ENCODE peak calls at places on chromosome 21, in ten cellular contexts. L is endothelial cell of umbilical vein; F is transverse colon; A is lower lobe of right lung; R is left ventricle myocardium inferior; B is CD4-positive, alpha-beta memory T cell; K is CD8-positive, alpha-beta T cell; O is right atrium auricular region; Z is heart right ventricle; V is mammary epithelial cell. X is an unnamed sample.
A peak's percentile ranks its signal among the peaks of the same experiment; 100 is the strongest.

GRCh38 chr21:18245493-18245967 is 897 bp downstream of the CHODL start:
- DNase-seq in F (no peak), R (no peak), A (no peak), K (no peak), V (no peak), B (no peak), L (no peak), Z (no peak), O (no peak), X (no peak)

GRCh38 chr21:25647632-25648031 is 8.6 kb downstream of the JAM2 start:
- DNase-seq in Z (no peak), F (no peak), R (no peak), V (no peak), O (no peak), K (no peak), A (no peak), B (no peak), L (no peak), X (no peak)

GRCh38 chr21:26332873-26333272 is 162.3 kb upstream of the APP start:
- DNase-seq in R (no peak), B (no peak), L (no peak), K (no peak), A (no peak), V (peak; percentile 82), F (no peak), Z (no peak), O (no peak), X (no peak)

GRCh38 chr21:29669416-29669815 is 270.4 kb downstream of the GRIK1 start:
- DNase-seq in V (no peak), F (no peak), B (no peak), L (no peak), R (no peak), Z (no peak), A (no peak), O (no peak), K (no peak), X (no peak)

GRCh38 chr21:28253378-28253777 is 739.3 kb downstream of the LTN1 start:
- DNase-seq in K (no peak), Z (no peak), O (no peak), B (no peak), L (no peak), V (peak; percentile 34), R (no peak), F (no peak), A (no peak), X (no peak)

GRCh38 chr21:42183374-42184266 is 35.3 kb upstream of the ABCG1 start:
- DNase-seq in A (no peak), V (no peak), L (no peak), F (no peak), K (no peak), Z (no peak), O (peak; percentile 2), B (no peak), R (no peak), X (no peak)

GRCh38 chr21:36166705-36167104 is 10.1 kb downstream of the DOP1B start:
- DNase-seq in F (peak; percentile 34), R (no peak), V (no peak), A (no peak), Z (no peak), B (no peak), K (no peak), L (no peak), O (no peak), X (no peak)

GRCh38 chr21:26159869-26160268 is 10.7 kb downstream of the APP start:
- DNase-seq in O (no peak), A (no peak), R (no peak), L (no peak), Z (no peak), F (no peak), K (no peak), B (no peak), V (no peak), X (no peak)

GRCh38 chr21:26405071-26405470 is 168.0 kb downstream of the CYYR1 start:
- DNase-seq in O (no peak), L (peak; percentile 8), B (no peak), A (no peak), K (no peak), Z (no peak), R (no peak), F (no peak), V (peak; percentile 30), X (no peak)

GRCh38 chr21:29691616-29692491 is 247.9 kb downstream of the GRIK1 start:
- DNase-seq in L (no peak), O (no peak), V (no peak), A (no peak), Z (no peak), R (no peak), B (no peak), F (no peak), K (no peak), X (no peak)

GRCh38 chr21:45019076-45019886 is 55.1 kb upstream of the ADARB1 start:
- DNase-seq in F (peak; percentile 8), Z (no peak), B (no peak), V (no peak), L (no peak), O (no peak), R (peak; percentile 29), K (no peak), A (peak; percentile 48), X (no peak)
- H3K4me1 ChIP-seq in F (no peaks in the 10 kb centered on the region), Z (peaks cover 33% of the 10 kb centered on the region), B (peaks cover 6% of the 10 kb centered on the region), V (peaks cover 18% of the 10 kb centered on the region), L (peaks cover 10% of the 10 kb centered on the region), O (no peaks in the 10 kb centered on the region), R (peaks cover 39% of the 10 kb centered on the region), K (no peaks in the 10 kb centered on the region), A (no peaks in the 10 kb centered on the region), X (no peaks in the 10 kb centered on the region)

GRCh38 chr21:45097827-45098387 is 23.5 kb downstream of the ADARB1 start:
- DNase-seq in V (no peak), Z (no peak), A (no peak), F (no peak), B (no peak), K (no peak), L (no peak), R (no peak), O (no peak), X (no peak)
- H3K4me1 ChIP-seq in V (peaks cover 23% of the 10 kb centered on the region), Z (peaks cover 89% of the 10 kb centered on the region), A (peaks cover 81% of the 10 kb centered on the region), F (peaks cover 14% of the 10 kb centered on the region), B (peaks cover 29% of the 10 kb centered on the region), K (peaks cover 8% of the 10 kb centered on the region), L (peaks cover 65% of the 10 kb centered on the region), R (peaks cover 87% of the 10 kb centered on the region), O (no peaks in the 10 kb centered on the region), X (peaks cover 6% of the 10 kb centered on the region)

GRCh38 chr21:38355353-38355752 is 98.6 kb downstream of the KCNJ15 start:
- DNase-seq in V (no peak), L (no peak), O (peak; percentile 53), A (no peak), K (no peak), B (no peak), F (no peak), R (no peak), Z (no peak), X (no peak)
- H3K4me1 ChIP-seq in V (peaks cover 10% of the 10 kb centered on the region), L (peaks cover 14% of the 10 kb centered on the region), O (no peaks in the 10 kb centered on the region), A (peaks cover 26% of the 10 kb centered on the region), K (no peaks in the 10 kb centered on the region), B (no peaks in the 10 kb centered on the region), F (no peaks in the 10 kb centered on the region), R (peaks cover 11% of the 10 kb centered on the region), Z (peaks cover 13% of the 10 kb centered on the region), X (no peaks in the 10 kb centered on the region)

GRCh38 chr21:14686466-14687276 is 140.6 kb upstream of the SAMSN1 start:
- DNase-seq in Z (no peak), B (peak; percentile 9), L (no peak), A (no peak), O (no peak), F (no peak), K (no peak), V (no peak), R (no peak), X (no peak)
- H3K4me1 ChIP-seq in Z (no peaks in the 10 kb centered on the region), B (peaks cover 17% of the 10 kb centered on the region), L (peaks cover 10% of the 10 kb centered on the region), A (peaks cover 11% of the 10 kb centered on the region), O (no peaks in the 10 kb centered on the region), F (no peaks in the 10 kb centered on the region), K (no peaks in the 10 kb centered on the region), V (no peaks in the 10 kb centered on the region), R (no peaks in the 10 kb centered on the region), X (no peaks in the 10 kb centered on the region)

DNA sequence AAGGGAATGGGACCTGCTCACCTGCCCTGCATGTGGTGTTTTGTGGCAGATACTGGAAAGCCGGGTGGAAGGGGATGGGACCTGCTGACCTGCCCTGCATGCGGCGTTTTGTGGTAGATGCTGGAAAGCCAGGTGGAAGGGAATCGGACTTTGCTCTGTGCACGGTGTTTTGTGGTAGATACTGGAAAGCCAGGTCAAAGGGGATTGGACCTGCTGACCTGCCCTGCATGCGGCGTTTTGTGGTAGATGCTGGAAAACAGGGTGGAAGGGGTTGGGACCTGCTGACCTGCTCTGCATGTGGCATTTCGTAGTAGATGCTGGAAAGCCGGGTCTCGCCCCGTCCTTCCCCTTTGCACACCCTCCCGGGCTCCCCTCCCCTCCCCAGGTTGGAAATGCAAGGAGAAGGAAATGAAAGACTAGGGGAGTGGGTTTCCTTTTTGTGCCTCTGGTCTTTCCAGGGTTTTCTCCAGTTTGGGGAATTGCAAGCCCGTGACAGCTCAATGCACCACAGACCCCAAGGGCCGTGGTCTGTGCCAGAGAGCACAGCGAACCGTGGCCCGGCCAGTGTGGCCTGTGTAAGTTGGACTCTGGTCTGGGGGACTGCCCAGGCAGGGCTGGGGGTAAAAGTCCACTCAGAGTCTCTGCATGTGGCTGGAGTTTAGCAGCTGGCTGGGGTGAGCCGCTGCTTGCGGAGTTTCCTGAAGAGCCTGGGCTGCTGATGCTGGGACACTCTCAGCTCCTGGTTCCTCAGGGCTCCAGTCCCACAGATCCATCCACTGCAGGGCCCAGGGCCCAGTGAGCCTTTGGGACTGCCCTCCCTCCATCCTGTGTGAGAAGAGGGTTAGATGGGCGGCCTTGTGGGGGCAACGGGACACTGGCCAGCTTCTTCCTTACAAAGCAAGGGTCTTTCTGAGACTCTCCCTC is 105.5 kb downstream of the CRYAA start:
- DNase-seq in K (no peak), F (no peak), B (no peak), R (peak; percentile 6), O (no peak), Z (no peak), L (no peak), A (peak; percentile 34), V (no peak), X (no peak)
- H3K4me1 ChIP-seq in K (peaks cover 11% of the 10 kb centered on the region), F (peaks cover 3% of the 10 kb centered on the region), B (no peaks in the 10 kb centered on the region), R (peaks cover 16% of the 10 kb centered on the region), O (no peaks in the 10 kb centered on the region), Z (peaks cover 14% of the 10 kb centered on the region), L (no peaks in the 10 kb centered on the region), A (peaks cover 14% of the 10 kb centered on the region), V (no peaks in the 10 kb centered on the region), X (no peaks in the 10 kb centered on the region)

DNA sequence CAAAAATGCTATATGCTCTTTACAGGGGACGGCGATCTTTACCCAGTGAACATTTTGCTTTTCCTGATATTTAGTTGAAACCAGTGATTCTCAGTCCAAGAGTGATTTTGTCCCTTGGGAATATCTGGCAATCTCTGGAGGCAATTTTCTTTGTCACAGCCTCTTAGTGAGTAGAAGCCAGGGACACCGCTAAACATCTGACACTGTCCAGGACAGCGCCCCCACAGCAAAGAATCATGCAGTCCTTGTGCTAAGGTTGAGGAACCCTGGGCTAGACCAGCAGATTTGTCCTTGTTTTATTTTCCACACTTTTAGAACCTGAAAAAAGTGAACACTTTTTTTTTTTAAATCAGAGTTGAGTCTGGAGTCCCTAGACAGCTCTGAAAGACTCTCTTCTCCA is 13.1 kb downstream of the EVA1C start:
- DNase-seq in L (no peak), A (no peak), V (no peak), O (no peak), Z (no peak), F (no peak), B (no peak), K (no peak), R (no peak), X (no peak)
- H3K4me1 ChIP-seq in L (peaks cover 34% of the 10 kb centered on the region), A (peaks cover 20% of the 10 kb centered on the region), V (peaks cover 57% of the 10 kb centered on the region), O (no peaks in the 10 kb centered on the region), Z (peaks cover 51% of the 10 kb centered on the region), F (no peaks in the 10 kb centered on the region), B (no peaks in the 10 kb centered on the region), K (no peaks in the 10 kb centered on the region), R (peaks cover 52% of the 10 kb centered on the region), X (no peaks in the 10 kb centered on the region)